ENCODE peak calls at places on chromosome 17, in ten cellular contexts. R, K, P, G, L, H, M, S, Z and T are unnamed samples.

GRCh38 chr17:40112718-40113109 is 9.1 kb upstream of the MSL1 start:
- DNase-seq in R (no peak), K (no peak), P (no peak), G (no peak), L (no peak), H (no peak), M (no peak), S (no peak), Z (no peak), T (no peak)

GRCh38 chr17:78263063-78263735 is 31.8 kb downstream of the TMEM235 start:
- DNase-seq in R (no peak), K (no peak), P (peak), G (no peak), L (no peak), H (no peak), M (no peak), S (no peak), Z (peak), T (peak)

GRCh38 chr17:79944821-79945391 is 90.8 kb downstream of the TBC1D16 start:
- DNase-seq in R (peak), K (no peak), P (no peak), G (no peak), L (no peak), H (no peak), M (no peak), S (no peak), Z (peak), T (no peak)

GRCh38 chr17:2259769-2260536 is 43.6 kb downstream of the SMG6 start:
- DNase-seq in R (no peak), K (peak), P (no peak), G (peak), L (peak), H (peak), M (no peak), S (no peak), Z (no peak), T (no peak)

GRCh38 chr17:39393732-39394131 is 7.7 kb downstream of the FBXL20 start:
- DNase-seq in R (no peak), K (peak), P (no peak), G (no peak), L (no peak), H (no peak), M (no peak), S (peak), Z (no peak), T (no peak)

GRCh38 chr17:2266045-2266864 is 37.3 kb downstream of the SMG6 start:
- DNase-seq in R (no peak), K (no peak), P (no peak), G (no peak), L (peak), H (no peak), M (no peak), S (peak), Z (no peak), T (no peak)

GRCh38 chr17:64692187-64692586 is 30.1 kb upstream of the SMURF2 start:
- DNase-seq in R (no peak), K (no peak), P (no peak), G (peak), L (no peak), H (no peak), M (no peak), S (no peak), Z (no peak), T (no peak)

GRCh38 chr17:46818319-46818928 is at the start of gene WNT3:
- DNase-seq in R (peak), K (no peak), P (peak), G (no peak), L (peak), H (no peak), M (peak), S (no peak), Z (no peak), T (peak)

GRCh38 chr17:292531-293382 is 59.9 kb downstream of the RPH3AL start:
- DNase-seq in R (no peak), K (no peak), P (no peak), G (no peak), L (no peak), H (no peak), M (no peak), S (no peak), Z (peak), T (no peak)

GRCh38 chr17:78496311-78496710 is 80.9 kb downstream of the DNAH17 start:
- DNase-seq in R (no peak), K (no peak), P (no peak), G (no peak), L (no peak), H (no peak), M (no peak), S (no peak), Z (no peak), T (no peak)

GRCh38 chr17:38742431-38743308 is 5.5 kb downstream of the PCGF2 start:
- DNase-seq in R (no peak), K (peak), P (no peak), G (peak), L (no peak), H (peak), M (no peak), S (no peak), Z (no peak), T (no peak)

GRCh38 chr17:48604770-48605329 is at the start of gene HOXB6:
- DNase-seq in R (no peak), K (peak), P (peak), G (no peak), L (no peak), H (peak), M (no peak), S (no peak), Z (no peak), T (peak)

GRCh38 chr17:15508466-15508865 is 41.0 kb upstream of the CDRT4 start:
- DNase-seq in R (no peak), K (no peak), P (no peak), G (no peak), L (no peak), H (no peak), M (no peak), S (no peak), Z (no peak), T (no peak)

GRCh38 chr17:78779848-78780247 is 2.2 kb downstream of the CYTH1 start:
- DNase-seq in R (no peak), K (no peak), P (no peak), G (no peak), L (no peak), H (no peak), M (no peak), S (peak), Z (no peak), T (no peak)

GRCh38 chr17:58960068-58960467 is 146.6 kb downstream of the TRIM37 start:
- DNase-seq in R (no peak), K (peak), P (no peak), G (peak), L (no peak), H (peak), M (peak), S (peak), Z (no peak), T (peak)

GRCh38 chr17:43018008-43018853 is 4.0 kb downstream of the VAT1 start:
- DNase-seq in R (no peak), K (no peak), P (peak), G (no peak), L (no peak), H (no peak), M (no peak), S (no peak), Z (no peak), T (no peak)

GRCh38 chr17:66406701-66407644 is 104.6 kb downstream of the PRKCA start:
- DNase-seq in R (no peak), K (no peak), P (no peak), G (no peak), L (no peak), H (no peak), M (no peak), S (no peak), Z (no peak), T (peak)

GRCh38 chr17:443109-443508 is 90.5 kb upstream of the RPH3AL start:
- DNase-seq in R (no peak), K (no peak), P (no peak), G (no peak), L (no peak), H (no peak), M (no peak), S (no peak), Z (no peak), T (no peak)

GRCh38 chr17:35748323-35748960 is 4.6 kb downstream of the GAS2L2 start:
- DNase-seq in R (no peak), K (no peak), P (no peak), G (peak), L (no peak), H (no peak), M (no peak), S (no peak), Z (no peak), T (no peak)